ENCODE peak calls at places on chromosomes 2 and 18, in nine cellular contexts. X, L, N, P, T, B, K, E and Z are unnamed samples.

GRCh38 chr2:30947686-30948085 is 140.4 kb upstream of the CAPN13 start:
- DNase-seq in X (no peak), L (no peak), N (no peak), P (no peak), T (no peak), B (no peak), K (no peak), E (no peak), Z (no peak)

GRCh38 chr18:63199743-63200241 is 119.8 kb downstream of the BCL2 start:
- DNase-seq in X (no peak), L (no peak), N (no peak), P (no peak), T (no peak), B (no peak), K (no peak), E (no peak), Z (no peak)

GRCh38 chr2:161048317-161048716 is 111.9 kb upstream of the TANK start:
- DNase-seq in X (no peak), L (no peak), N (no peak), P (no peak), T (no peak), B (no peak), K (no peak), E (no peak), Z (no peak)

GRCh38 chr2:62956646-62957045 is 94.0 kb upstream of the OTX1 start:
- DNase-seq in X (no peak), L (no peak), N (no peak), P (no peak), T (no peak), B (no peak), K (no peak), E (no peak), Z (no peak)

GRCh38 chr2:110679337-110679707 is 1.5 kb upstream of the BUB1 start:
- DNase-seq in X (no peak), L (no peak), N (no peak), P (no peak), T (no peak), B (no peak), K (no peak), E (no peak), Z (no peak)

GRCh38 chr2:111071480-111072143 is 49.1 kb upstream of the BCL2L11 start:
- DNase-seq in X (peak), L (no peak), N (peak), P (no peak), T (no peak), B (no peak), K (no peak), E (no peak), Z (peak)

GRCh38 chr2:23386422-23387220 is 1.6 kb downstream of the KLHL29 start:
- DNase-seq in X (no peak), L (peak), N (peak), P (no peak), T (no peak), B (no peak), K (peak), E (no peak), Z (no peak)

GRCh38 chr2:176156959-176157498 is at the start of gene HOXD3:
- DNase-seq in X (peak), L (no peak), N (no peak), P (no peak), T (no peak), B (no peak), K (no peak), E (no peak), Z (no peak)

GRCh38 chr18:4639628-4640310 is 184.7 kb upstream of the DLGAP1 start:
- DNase-seq in X (no peak), L (no peak), N (no peak), P (no peak), T (no peak), B (no peak), K (no peak), E (no peak), Z (no peak)